ENCODE peak calls at places on chromosomes 11 and 22, in six cellular contexts. R is tibial nerve, Y is H1, S is A549, U is transverse colon, A is ovary. J is an unnamed sample.

GRCh38 chr22:21762712-21763581 is 27.4 kb upstream of the YPEL1 start:
- DNase-seq in R (no peak), Y (no peak), S (no peak), U (no peak), A (no peak), J (no peak)

GRCh38 chr11:119109843-119110242 is 2.7 kb downstream of the C2CD2L start:
- DNase-seq in R (no peak), Y (no peak), S (no peak), U (no peak), A (no peak), J (no peak)

GRCh38 chr22:49350441-49351121 is 477.1 kb downstream of the BRD1 start:
- DNase-seq in R (no peak), Y (no peak), S (no peak), U (peak), A (no peak), J (no peak)

GRCh38 chr11:79304599-79305212 is 136.1 kb downstream of the TENM4 start:
- DNase-seq in R (no peak), Y (no peak), S (no peak), U (no peak), A (no peak), J (no peak)

GRCh38 chr22:46084376-46084775 is 66.0 kb upstream of the PPARA start:
- DNase-seq in R (peak), Y (no peak), S (no peak), U (peak), A (no peak), J (no peak)

GRCh38 chr22:41799486-41800347 is 762 bp upstream of the CCDC134 start:
- DNase-seq in R (peak), Y (no peak), S (no peak), U (peak), A (peak), J (peak)

GRCh38 chr22:27651486-27651885 is 150.1 kb downstream of the MN1 start:
- DNase-seq in R (no peak), Y (no peak), S (no peak), U (no peak), A (peak), J (no peak)

GRCh38 chr11:129613076-129613475 is 202.6 kb upstream of the TMEM45B start:
- DNase-seq in R (no peak), Y (no peak), S (no peak), U (no peak), A (no peak), J (no peak)

GRCh38 chr11:75303544-75304224 is 47.8 kb downstream of the ARRB1 start:
- DNase-seq in R (no peak), Y (no peak), S (no peak), U (no peak), A (no peak), J (no peak)

GRCh38 chr11:114610984-114611944 is 15.7 kb upstream of the NXPE4 start:
- DNase-seq in R (no peak), Y (no peak), S (peak), U (no peak), A (no peak), J (no peak)

GRCh38 chr11:72633068-72633467 is 41.2 kb downstream of the PDE2A start:
- DNase-seq in R (no peak), Y (no peak), S (no peak), U (no peak), A (no peak), J (no peak)

DNA sequence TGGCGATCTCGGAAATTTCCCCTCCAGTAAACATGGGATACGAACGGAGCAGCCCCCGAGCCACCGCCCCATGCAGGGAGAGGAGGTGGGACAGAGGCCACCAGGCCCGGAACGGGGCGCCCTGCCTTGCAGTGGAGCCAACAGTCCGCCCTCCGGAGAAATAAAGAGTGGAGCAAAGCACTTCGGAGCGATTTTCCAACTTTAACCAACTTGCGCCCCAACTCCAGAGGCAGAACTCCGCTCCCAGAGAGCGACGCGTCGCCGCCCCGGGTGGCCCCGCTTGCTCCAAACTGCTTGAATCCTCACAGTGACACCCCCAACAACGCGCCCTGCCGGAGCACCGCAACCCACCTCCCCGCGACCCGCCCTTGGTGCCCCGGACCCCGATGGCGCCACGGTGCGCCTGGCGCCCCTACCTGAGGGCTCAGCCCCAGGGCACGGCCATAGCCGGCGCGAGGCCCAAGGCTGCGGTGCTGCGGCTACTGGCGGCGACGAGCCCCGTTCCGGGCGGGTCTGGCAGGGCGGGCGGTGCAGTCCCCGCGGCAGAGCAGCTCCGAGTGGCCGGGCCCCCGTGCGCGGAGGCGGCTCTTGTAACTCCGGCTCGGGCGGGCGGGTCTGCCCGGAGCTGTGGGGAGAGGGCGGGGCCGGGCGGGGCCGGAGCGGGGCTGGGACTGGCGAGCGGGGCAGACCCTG is at the start of gene AHNAK:
- DNase-seq in R (peak), Y (no peak), S (peak), U (peak), A (peak), J (peak)
- TF ChIP-seq POLR2A in R (peak), Y (no peak), S (peak), U (peak), A (peak), J (peak)

GRCh38 chr11:96196074-96196787 is 146.8 kb downstream of the MAML2 start:
- DNase-seq in R (no peak), Y (peak), S (no peak), U (no peak), A (no peak), J (no peak)

GRCh38 chr11:96198466-96198808 is 144.6 kb downstream of the MAML2 start:
- DNase-seq in R (no peak), Y (no peak), S (no peak), U (no peak), A (no peak), J (no peak)

GRCh38 chr11:96199563-96200025 is 143.4 kb downstream of the MAML2 start:
- DNase-seq in R (no peak), Y (no peak), S (no peak), U (no peak), A (no peak), J (no peak)

GRCh38 chr11:96197221-96197620 is 145.8 kb downstream of the MAML2 start:
- DNase-seq in R (no peak), Y (no peak), S (no peak), U (no peak), A (no peak), J (no peak)

GRCh38 chr11:96197801-96198465 is 145.1 kb downstream of the MAML2 start:
- DNase-seq in R (no peak), Y (no peak), S (no peak), U (no peak), A (no peak), J (no peak)
- TF ChIP-seq EP300 in R (no peak), Y (no peak), S (no peak), U (no peak), A (no peak), J (no peak)

GRCh38 chr11:64885367-64886286 is 7.2 kb upstream of the EHD1 start:
- DNase-seq in R (no peak), Y (no peak), S (peak), U (no peak), A (no peak), J (no peak)
- TF ChIP-seq POLR2A in R (no peak), Y (no peak), S (no peak), U (no peak), A (no peak), J (no peak)

DNA sequence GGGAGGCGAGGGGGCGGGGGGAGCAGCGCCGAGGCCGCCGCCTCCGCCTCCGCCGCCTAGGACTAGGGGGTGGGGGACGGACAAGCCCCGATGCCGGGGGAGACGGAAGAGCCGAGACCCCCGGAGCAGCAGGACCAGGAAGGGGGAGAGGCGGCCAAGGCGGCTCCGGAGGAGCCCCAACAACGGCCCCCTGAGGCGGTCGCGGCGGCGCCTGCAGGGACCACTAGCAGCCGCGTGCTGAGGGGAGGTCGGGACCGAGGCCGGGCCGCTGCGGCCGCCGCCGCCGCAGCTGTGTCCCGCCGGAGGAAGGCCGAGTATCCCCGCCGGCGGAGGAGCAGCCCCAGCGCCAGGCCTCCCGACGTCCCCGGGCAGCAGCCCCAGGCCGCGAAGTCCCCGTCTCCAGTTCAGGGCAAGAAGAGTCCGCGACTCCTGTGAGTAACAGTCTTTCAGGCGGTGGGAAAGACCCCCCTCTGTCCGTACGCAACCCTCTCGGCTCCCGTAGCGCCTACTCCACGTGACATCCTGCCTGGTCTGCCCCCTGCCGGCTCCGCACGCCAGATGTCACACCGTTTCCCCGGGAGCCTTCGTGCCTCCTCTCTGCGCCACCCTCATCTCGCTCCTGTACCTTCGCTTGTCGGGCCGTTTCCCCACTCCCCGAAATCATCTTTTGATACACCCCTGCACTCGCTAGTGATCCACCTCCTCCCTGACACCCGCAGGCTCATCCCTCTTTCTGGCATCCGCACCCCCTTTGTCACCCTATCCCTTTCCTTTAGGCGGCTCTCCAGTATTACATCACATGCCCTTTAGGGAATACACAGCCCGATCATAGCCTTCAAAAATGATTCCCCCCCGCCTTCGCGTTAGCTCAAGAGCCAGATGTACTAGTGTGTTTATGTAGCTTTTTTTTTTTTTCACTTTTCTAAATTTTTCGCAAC is 598 bp downstream of the ZFP91 start:
- DNase-seq in R (peak), Y (peak), S (peak), U (peak), A (peak), J (peak)
- TF ChIP-seq EP300 in R (peak), Y (no peak), S (peak), U (no peak), A (peak), J (no peak)

DNA sequence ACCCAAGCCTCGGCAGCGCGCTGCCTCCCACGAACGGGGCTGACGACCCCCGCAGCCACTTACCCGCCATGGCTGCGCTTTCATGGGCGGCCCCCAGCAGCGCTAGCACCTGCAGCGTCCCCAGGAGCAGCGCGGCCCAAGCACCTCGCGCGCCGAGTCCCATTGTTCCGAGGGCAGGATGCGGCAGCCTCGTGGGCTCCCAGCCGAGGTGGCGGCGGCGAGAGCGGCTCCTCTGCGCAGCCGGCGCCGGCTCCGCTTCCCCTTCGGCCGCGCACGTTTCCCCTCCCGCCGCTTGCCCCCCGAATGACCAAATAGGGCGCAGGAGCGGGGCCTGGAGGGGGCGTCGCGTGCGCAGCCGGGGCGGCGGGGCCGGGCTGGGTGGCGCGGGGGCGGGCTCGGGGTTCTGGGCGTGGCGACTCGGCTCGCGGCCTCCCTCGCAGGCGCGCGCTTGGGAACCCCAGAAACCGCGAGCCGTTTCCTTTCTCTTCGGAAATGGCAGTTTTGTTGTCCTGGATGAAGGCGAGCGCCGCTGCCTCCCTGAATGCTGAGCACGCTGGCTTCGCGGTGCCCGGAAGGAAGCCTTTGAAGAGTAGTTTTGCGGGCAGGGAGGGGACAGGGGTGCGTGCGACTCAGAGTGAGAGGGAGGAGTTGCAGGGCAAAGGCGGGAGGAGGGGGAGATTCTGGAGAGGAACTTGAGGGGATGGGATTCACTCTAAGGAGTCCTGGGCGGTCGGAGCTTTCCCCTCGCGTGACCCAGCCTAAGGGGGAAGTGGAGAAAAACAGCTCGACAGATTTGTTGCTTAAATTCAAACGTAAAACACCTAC is at the start of gene TMEM123:
- DNase-seq in R (peak), Y (peak), S (peak), U (peak), A (peak), J (peak)
- TF ChIP-seq POLR2A in R (peak), Y (peak), S (peak), U (peak), A (peak), J (no peak)

GRCh38 chr11:111542606-111543275 is 2.2 kb downstream of the LAYN start:
- DNase-seq in R (no peak), Y (no peak), S (no peak), U (no peak), A (no peak), J (no peak)
- TF ChIP-seq EP300 in R (no peak), Y (no peak), S (no peak), U (no peak), A (no peak), J (no peak)

GRCh38 chr11:15988693-15989231 is 367.6 kb downstream of the SOX6 start:
- DNase-seq in R (no peak), Y (peak), S (peak), U (no peak), A (no peak), J (no peak)

GRCh38 chr11:15987044-15987443 is 369.3 kb downstream of the SOX6 start:
- DNase-seq in R (no peak), Y (no peak), S (no peak), U (no peak), A (no peak), J (no peak)

GRCh38 chr11:15993360-15993759 is 363.0 kb downstream of the SOX6 start:
- DNase-seq in R (no peak), Y (no peak), S (no peak), U (no peak), A (no peak), J (no peak)

GRCh38 chr11:15989685-15990084 is 366.7 kb downstream of the SOX6 start:
- DNase-seq in R (no peak), Y (no peak), S (no peak), U (no peak), A (no peak), J (no peak)

GRCh38 chr11:15991174-15991655 is 365.1 kb downstream of the SOX6 start:
- DNase-seq in R (no peak), Y (no peak), S (no peak), U (no peak), A (no peak), J (no peak)
- TF ChIP-seq POLR2A in R (no peak), Y (no peak), S (no peak), U (no peak), A (no peak), J (no peak)

J was measured in stomach.